ENCODE peak calls at places on chromosomes 13 and 19, in five cellular contexts. M, N, J, D and L are unnamed samples. For H3K9me2, the result is how much of the 10 kb centered on the place peaks cover.

GRCh38 chr19:6059996-6060599 is 50.2 kb downstream of the RFX2 start:
- DNase-seq in N (no peak), D (no peak), J (no peak), M (no peak), L (no peak)

GRCh38 chr13:76778906-76779305 is 107.3 kb downstream of the KCTD12 start:
- DNase-seq in N (no peak), M (no peak), J (no peak), D (no peak), L (no peak)

GRCh38 chr19:22286151-22286810 is at the start of gene ZNF729:
- DNase-seq in N (no peak), M (no peak), D (no peak), J (no peak), L (no peak)

GRCh38 chr19:27966390-27966816 is 1246.5 kb downstream of the UQCRFS1 start:
- DNase-seq in D (peak), N (peak), J (peak), M (peak), L (no peak)

GRCh38 chr13:20043207-20043925 is 84.8 kb downstream of the ZMYM2 start:
- DNase-seq in D (no peak), N (no peak), J (no peak), M (no peak), L (no peak)

GRCh38 chr13:50893211-50893852 is 16.3 kb upstream of the RNASEH2B start:
- DNase-seq in D (no peak), M (peak), J (no peak), N (peak), L (no peak)

GRCh38 chr13:32211788-32212187 is 103.4 kb downstream of the ZAR1L start:
- DNase-seq in N (no peak), D (no peak), M (no peak), J (peak), L (no peak)

GRCh38 chr13:99866781-99867180 is 104.8 kb downstream of the ZIC5 start:
- DNase-seq in D (no peak), N (no peak), J (no peak), M (no peak), L (no peak)

GRCh38 chr13:111482126-111482525 is 161.7 kb downstream of the TEX29 start:
- DNase-seq in D (no peak), J (no peak), N (no peak), M (no peak), L (no peak)

GRCh38 chr13:83151308-83151660 is 731.0 kb downstream of the SLITRK1 start:
- DNase-seq in M (no peak), D (no peak), N (no peak), J (no peak), L (no peak)

GRCh38 chr13:46629811-46630413 is 76.9 kb downstream of the LRCH1 start:
- DNase-seq in D (no peak), J (no peak), N (no peak), M (no peak), L (no peak)

DNA sequence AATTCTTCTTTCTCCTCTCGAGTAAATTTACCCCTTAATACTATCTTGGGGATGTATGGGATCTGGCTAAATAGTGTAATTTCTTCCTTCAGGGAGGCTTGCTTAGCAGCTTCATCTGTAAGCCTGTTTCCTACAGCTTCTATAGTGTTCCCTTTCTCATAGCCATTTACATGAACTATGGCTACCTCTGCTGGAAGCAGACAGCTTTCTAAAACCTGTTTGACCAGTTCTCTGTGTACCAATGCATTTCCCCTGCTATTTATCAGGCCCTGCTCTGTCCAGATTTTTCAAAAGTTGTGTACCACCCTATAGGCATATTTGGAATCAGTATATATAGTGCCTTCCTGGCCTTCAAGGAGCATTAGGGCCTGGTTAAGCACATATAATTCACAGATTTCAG is 113.6 kb upstream of the PCDH9 start:
- DNase-seq in M (peak), N (no peak), D (peak), J (peak), L (peak)
- H2AFZ ChIP-seq in M (no peak), N (no peak), D (no peak), J (no peak), L (no peak)

DNA sequence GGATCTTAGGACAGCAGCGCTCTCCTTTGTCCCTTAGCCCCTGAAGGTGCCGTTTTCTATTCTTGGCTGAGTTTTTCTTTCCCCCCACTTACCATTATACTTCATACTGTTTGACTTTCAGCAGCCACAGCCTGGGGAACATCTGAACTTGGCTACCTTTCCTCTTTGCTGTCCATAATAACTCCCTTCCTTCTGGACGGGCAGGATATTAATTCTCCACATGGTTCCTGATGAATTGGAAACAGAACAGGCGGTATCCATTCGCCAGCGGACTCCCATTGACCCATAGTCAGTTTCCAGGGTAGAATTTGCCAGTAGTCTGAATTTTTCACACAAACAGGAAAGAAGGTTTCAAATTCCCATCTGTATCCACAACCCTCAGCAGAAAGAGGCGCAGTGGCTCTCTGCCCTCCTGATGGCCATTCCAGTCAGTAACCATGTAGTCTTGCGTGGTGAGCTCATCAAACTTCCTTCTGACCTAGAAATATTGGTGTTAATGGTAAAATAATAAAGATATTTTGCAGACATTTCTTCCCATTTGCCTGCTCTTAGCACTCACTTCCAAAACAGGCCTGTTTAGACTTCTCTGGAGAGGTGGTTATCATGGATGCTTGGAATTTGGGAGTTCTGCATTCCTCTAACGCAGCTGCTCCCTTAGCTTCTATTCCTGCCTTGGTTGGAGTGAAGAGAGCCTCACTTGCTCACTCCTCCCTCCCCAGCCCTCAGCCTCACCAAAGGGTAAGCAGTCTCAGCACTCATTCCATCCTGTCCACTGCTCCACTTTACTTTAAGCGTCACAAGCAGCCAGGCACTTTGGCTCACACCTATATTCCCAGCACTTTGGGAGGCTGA is 74.9 kb upstream of the OXGR1 start:
- DNase-seq in M (no peak), J (no peak), N (no peak), D (no peak), L (no peak)
- TF ChIP-seq CTCF in M (no peak), J (no peak), N (no peak), D (no peak), L (no peak)

GRCh38 chr19:38917516-38917915 is 5.5 kb upstream of the CCER2 start:
- DNase-seq in J (no peak), D (no peak), M (no peak), N (no peak), L (no peak)
- H3K9me2 ChIP-seq in J (under half), D (under half), M (under half), N (under half), L (under half)

GRCh38 chr19:49499030-49499670 is 2.9 kb downstream of the RPS11 start:
- DNase-seq in J (no peak), N (no peak), D (no peak), M (no peak), L (no peak)

GRCh38 chr19:49502866-49503581 is 6.8 kb downstream of the RPS11 start:
- DNase-seq in D (peak), M (peak), J (peak), N (peak), L (no peak)

GRCh38 chr19:49506575-49507105 is 5.8 kb upstream of the FCGRT start:
- DNase-seq in N (peak), J (peak), M (peak), D (peak), L (no peak)

GRCh38 chr19:49507803-49508494 is 4.5 kb upstream of the FCGRT start:
- DNase-seq in D (no peak), N (no peak), J (no peak), M (no peak), L (no peak)

GRCh38 chr19:49503582-49503962 is 7.3 kb downstream of the RPS11 start:
- DNase-seq in J (no peak), N (no peak), M (no peak), D (no peak), L (no peak)
- H2AFZ ChIP-seq in J (no peak), N (no peak), M (no peak), D (peak), L (no peak)

DNA sequence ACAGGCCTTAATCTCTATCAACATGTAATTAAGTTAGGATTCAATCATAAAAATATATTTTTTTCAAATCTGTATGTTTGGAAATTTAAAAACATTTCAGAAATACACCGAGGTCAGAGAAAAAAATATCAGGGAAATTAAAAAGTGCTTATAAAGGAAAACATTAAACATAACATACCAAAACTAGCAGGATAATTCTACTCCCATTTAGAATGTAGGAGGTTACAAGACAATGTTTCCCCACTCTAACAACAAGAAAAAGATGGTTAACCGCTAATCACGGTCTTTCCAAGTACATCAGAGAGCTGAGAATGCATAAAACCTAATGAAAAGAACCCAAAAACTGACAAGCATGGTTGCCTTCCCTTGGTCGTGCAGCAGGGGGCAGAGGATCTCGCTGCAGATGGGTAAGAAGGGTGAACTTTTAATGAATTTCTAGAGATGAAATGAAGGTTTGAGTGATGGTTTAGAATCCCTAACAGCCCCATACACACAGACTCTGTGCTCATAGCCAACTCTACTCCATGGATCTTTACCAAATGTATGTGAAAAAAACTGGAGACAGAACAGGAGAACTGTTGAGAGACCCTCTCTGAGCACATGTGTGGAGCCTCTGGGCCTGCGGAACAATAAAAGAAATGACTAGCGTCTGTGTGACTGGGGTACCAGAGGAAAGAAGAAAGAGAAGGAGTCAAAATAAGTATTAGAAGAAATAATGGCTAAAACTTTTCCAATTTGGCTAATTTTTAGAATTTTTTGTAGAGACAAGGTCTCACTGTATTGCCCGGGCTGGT is 51.3 kb upstream of the LSM14A start:
- DNase-seq in J (peak), N (peak), M (peak), D (peak), L (no peak)
- TF ChIP-seq CTCF in J (peak), N (peak), M (peak), D (peak), L (peak)

DNA sequence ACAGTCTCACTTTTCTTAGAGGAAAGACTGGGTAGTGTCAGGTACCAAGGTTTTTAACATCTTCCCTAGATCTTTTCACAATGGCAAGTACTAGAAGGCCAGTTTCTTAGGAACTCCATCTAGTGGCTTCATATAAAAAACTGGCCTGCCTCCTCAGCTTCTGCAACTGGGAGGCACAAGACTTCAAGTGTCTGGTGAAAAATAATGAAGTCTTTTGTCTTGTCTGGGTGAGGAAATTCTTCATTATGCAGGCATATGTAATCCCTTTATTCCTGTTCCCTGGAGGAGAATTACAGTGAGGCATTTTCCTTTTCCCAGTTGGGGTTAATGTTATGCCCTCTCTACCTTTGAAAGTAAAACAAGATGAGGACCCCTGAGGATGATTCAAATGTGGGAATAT is 300.5 kb downstream of the NALCN start:
- DNase-seq in J (peak), D (peak), M (peak), N (no peak), L (no peak)
- H3K9me2 ChIP-seq in J (under half), D (under half), M (under half), N (under half), L (under half)

DNA sequence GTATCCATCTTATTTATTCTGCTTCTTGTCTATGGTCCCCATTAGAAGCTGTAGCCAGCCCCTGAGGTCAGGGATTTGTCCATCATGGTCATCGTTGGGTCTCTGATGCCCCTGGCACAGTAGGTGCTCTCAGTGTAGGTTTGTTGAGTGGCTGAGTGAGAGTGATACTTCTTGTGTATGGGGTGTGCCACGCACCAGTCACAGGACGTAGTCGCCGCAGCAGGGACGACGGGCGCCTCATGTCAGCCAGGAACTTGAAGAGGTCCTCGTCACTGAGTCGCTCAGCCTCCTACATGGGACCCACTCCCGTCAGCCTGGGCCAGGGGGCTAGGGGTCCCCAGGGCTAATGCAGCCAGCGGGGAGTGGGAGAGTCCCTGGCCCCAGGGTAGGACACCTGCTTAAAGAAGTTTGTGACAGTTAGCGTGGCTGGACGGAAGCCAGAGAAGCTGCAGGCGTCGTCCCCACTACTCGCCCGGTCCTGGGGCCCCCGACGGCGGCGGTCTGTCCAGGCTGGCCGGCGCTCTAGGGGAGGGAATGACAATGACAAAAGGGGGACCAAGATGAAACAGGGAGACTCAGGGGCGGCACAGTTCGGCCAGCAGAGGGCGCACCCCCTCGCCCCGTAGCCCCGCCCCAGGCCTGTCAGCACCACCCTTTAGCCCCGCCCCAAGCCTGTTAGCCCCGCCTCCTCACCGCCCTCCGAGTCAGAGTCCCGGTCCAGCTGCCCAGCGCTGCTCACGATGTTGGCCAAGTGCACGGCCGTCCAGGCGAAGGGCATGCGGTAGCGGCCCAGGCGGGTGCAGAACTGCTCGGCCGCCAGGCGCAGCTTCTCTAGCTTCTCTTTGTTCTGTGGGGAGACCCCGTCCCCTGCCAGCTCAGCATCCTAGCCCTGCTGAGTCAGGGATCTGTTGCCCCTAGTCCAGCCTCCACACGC is 3.7 kb downstream of the ANGPTL8 start:
- DNase-seq in M (peak), J (peak), D (peak), N (peak), L (peak)
- H2AFZ ChIP-seq in M (peak), J (no peak), D (no peak), N (no peak), L (no peak)

GRCh38 chr13:74730556-74731331 is 596.5 kb upstream of the KLF12 start:
- DNase-seq in D (no peak), M (no peak), J (no peak), N (no peak), L (no peak)

GRCh38 chr13:74732736-74733135 is 598.5 kb upstream of the KLF12 start:
- DNase-seq in M (no peak), D (no peak), J (no peak), N (no peak), L (no peak)
- TF ChIP-seq CTCF in M (no peak), D (no peak), J (no peak), N (no peak), L (no peak)